ENCODE peak calls at places on chromosomes 1 and 21, in seven cellular contexts. U is C1 segment of cervical spinal cord; X is activated T-helper 9 cell treated with anti-CD3 and anti-CD28 coated beads, Interleukin-2, amount 50 U/mL, for 16 hours; A is psoas muscle; Z is mesendoderm; L is coronary artery; C is posterior cingulate gyrus. W is an unnamed sample.

GRCh38 chr1:221335161-221336101 is 406.5 kb downstream of the DUSP10 start:
- DNase-seq in A (peak), Z (peak), U (peak), L (peak), C (peak), X (no peak), W (peak)

GRCh38 chr1:24199291-24199900 is 12.3 kb upstream of the IFNLR1 start:
- DNase-seq in C (peak), U (peak), X (peak), Z (peak), A (peak), L (no peak), W (peak)

GRCh38 chr1:108089482-108089881 is 110.7 kb downstream of the SLC25A24 start:
- DNase-seq in L (no peak), X (no peak), A (no peak), C (no peak), U (no peak), Z (no peak), W (no peak)

GRCh38 chr1:55713516-55713915 is 498.4 kb upstream of the USP24 start:
- DNase-seq in L (no peak), U (no peak), Z (no peak), A (no peak), X (no peak), C (no peak), W (no peak)

GRCh38 chr1:228037401-228038386 is 30.9 kb downstream of the WNT3A start:
- DNase-seq in X (no peak), U (no peak), Z (peak), A (no peak), L (no peak), C (peak), W (no peak)

GRCh38 chr1:34398916-34399275 is 222.2 kb downstream of the C1orf94 start:
- DNase-seq in U (no peak), Z (peak), A (no peak), C (no peak), L (peak), X (no peak), W (no peak)

GRCh38 chr1:181919729-181919991 is 141.9 kb downstream of the ZNF648 start:
- DNase-seq in Z (peak), C (no peak), U (no peak), A (no peak), X (no peak), L (no peak), W (no peak)

GRCh38 chr1:61782771-61783170 is 40.5 kb downstream of the PATJ start:
- DNase-seq in U (no peak), A (no peak), L (no peak), C (no peak), Z (no peak), X (peak), W (no peak)

GRCh38 chr1:93200086-93200620 is 19.6 kb downstream of the CCDC18 start:
- DNase-seq in C (no peak), L (no peak), A (no peak), X (no peak), U (no peak), Z (no peak), W (no peak)

GRCh38 chr1:19682257-19682656 is 17.6 kb downstream of the HTR6 start:
- DNase-seq in U (no peak), X (no peak), L (no peak), Z (no peak), C (no peak), A (no peak), W (no peak)

GRCh38 chr1:243313635-243314536 is 58.0 kb downstream of the SDCCAG8 start:
- DNase-seq in A (no peak), L (no peak), C (no peak), X (no peak), Z (no peak), U (no peak), W (no peak)

GRCh38 chr1:198776602-198777029 is 137.8 kb downstream of the PTPRC start:
- DNase-seq in X (no peak), L (no peak), Z (peak), C (no peak), U (no peak), A (peak), W (peak)

GRCh38 chr1:167717351-167717750 is 4.4 kb upstream of the MPZL1 start:
- DNase-seq in U (no peak), X (no peak), L (no peak), Z (no peak), C (no peak), A (no peak), W (no peak)

GRCh38 chr1:206612129-206612876 is at the start of gene EIF2D:
- DNase-seq in C (peak), X (peak), Z (peak), U (peak), L (peak), A (peak), W (peak)

GRCh38 chr1:9877962-9878361 is 32.1 kb downstream of the CTNNBIP1 start:
- DNase-seq in C (no peak), A (no peak), X (no peak), L (no peak), Z (no peak), U (no peak), W (no peak)

GRCh38 chr1:35594005-35594760 is 21.1 kb downstream of the TFAP2E start:
- DNase-seq in A (no peak), U (no peak), X (no peak), C (no peak), Z (no peak), L (no peak), W (no peak)

GRCh38 chr1:115283249-115283648 is 54.8 kb downstream of the NGF start:
- DNase-seq in X (no peak), U (no peak), Z (no peak), A (no peak), C (no peak), L (no peak), W (no peak)

GRCh38 chr1:971751-972506 is 5.6 kb downstream of the PLEKHN1 start:
- DNase-seq in C (no peak), L (no peak), X (no peak), Z (no peak), A (no peak), U (no peak), W (no peak)

GRCh38 chr1:191528275-191528674 is 630.0 kb upstream of the RGS18 start:
- DNase-seq in Z (no peak), A (no peak), L (no peak), C (no peak), U (no peak), X (no peak), W (no peak)

GRCh38 chr1:25711555-25712298 is 88.3 kb upstream of the SELENON start:
- DNase-seq in X (peak), A (no peak), C (no peak), U (no peak), Z (no peak), L (no peak), W (no peak)

GRCh38 chr1:27391511-27392095 is 819 bp upstream of the GPR3 start:
- DNase-seq in A (peak), X (no peak), C (no peak), U (no peak), Z (peak), L (no peak), W (no peak)

GRCh38 chr21:29092102-29092959 is 18.9 kb upstream of the CCT8 start:
- DNase-seq in U (no peak), X (no peak), L (no peak), A (no peak), C (no peak), Z (no peak), W (peak)

GRCh38 chr1:54871275-54872040 is 15.5 kb downstream of the DHCR24 start:
- DNase-seq in L (no peak), C (no peak), Z (no peak), A (no peak), X (no peak), U (no peak), W (no peak)

GRCh38 chr21:23579573-23579972 is 2027.7 kb downstream of the MRPL39 start:
- DNase-seq in A (no peak), U (no peak), L (no peak), Z (no peak), C (no peak), X (no peak), W (no peak)

GRCh38 chr1:66351474-66351873 is 182.5 kb upstream of the SGIP1 start:
- DNase-seq in Z (no peak), X (no peak), A (no peak), C (no peak), U (no peak), L (no peak), W (no peak)